ENCODE peak calls at places on chromosomes 1 and 21, in five cellular contexts. K is fibroblast of pulmonary artery, D is AG09309, A is heart left ventricle, S is AG04450. T is an unnamed sample.

GRCh38 chr1:24513691-24514090 is 11.1 kb downstream of the RCAN3 start:
- DNase-seq in K (no peak), D (no peak), S (no peak), A (no peak), T (no peak)

GRCh38 chr1:203675596-203676347 is 49.1 kb downstream of the ATP2B4 start:
- DNase-seq in K (no peak), S (no peak), D (no peak), A (no peak), T (no peak)

GRCh38 chr1:27659497-27660299 is 12.3 kb downstream of the IFI6 start:
- DNase-seq in A (peak), S (no peak), K (peak), D (no peak), T (no peak)

GRCh38 chr1:85579619-85580018 is 942 bp upstream of the CCN1 start:
- DNase-seq in D (no peak), K (peak), A (peak), S (peak), T (peak)

GRCh38 chr1:1283821-1284220 is 3.6 kb downstream of the SCNN1D start:
- DNase-seq in S (no peak), D (no peak), A (peak), K (no peak), T (no peak)

GRCh38 chr1:18831656-18832055 is 27.8 kb downstream of the TAS1R2 start:
- DNase-seq in K (no peak), S (no peak), A (no peak), D (no peak), T (no peak)

GRCh38 chr1:240091614-240092300 is at the start of gene FMN2:
- DNase-seq in K (no peak), S (no peak), D (no peak), A (no peak), T (no peak)

GRCh38 chr1:84363622-84364021 is 34.7 kb upstream of the DNASE2B start:
- DNase-seq in D (no peak), S (no peak), A (no peak), K (no peak), T (no peak)

GRCh38 chr1:170213598-170213997 is 67.8 kb downstream of the NTMT2 start:
- DNase-seq in S (no peak), D (no peak), A (peak), K (no peak), T (no peak)

GRCh38 chr1:1318131-1318652 is 6.3 kb downstream of the INTS11 start:
- DNase-seq in A (peak), S (peak), D (peak), K (peak), T (peak)

GRCh38 chr1:95435611-95436010 is 201.6 kb downstream of the RWDD3 start:
- DNase-seq in D (no peak), S (no peak), K (no peak), A (no peak), T (no peak)

GRCh38 chr1:245306628-245307410 is 152.0 kb downstream of the KIF26B start:
- DNase-seq in D (no peak), A (no peak), K (no peak), S (no peak), T (no peak)

GRCh38 chr1:115829947-115830346 is 11.0 kb downstream of the NHLH2 start:
- DNase-seq in A (no peak), K (no peak), S (no peak), D (no peak), T (no peak)

GRCh38 chr1:47709302-47710074 is 271.6 kb downstream of the FOXD2 start:
- DNase-seq in D (no peak), A (peak), K (no peak), S (no peak), T (no peak)
- H3K4me3 ChIP-seq in D (peak), A (peak), K (peak), S (peak), T (peak)

GRCh38 chr1:92739669-92740524 is 45.0 kb downstream of the EVI5 start:
- DNase-seq in D (no peak), K (no peak), S (no peak), A (no peak), T (no peak)

DNA sequence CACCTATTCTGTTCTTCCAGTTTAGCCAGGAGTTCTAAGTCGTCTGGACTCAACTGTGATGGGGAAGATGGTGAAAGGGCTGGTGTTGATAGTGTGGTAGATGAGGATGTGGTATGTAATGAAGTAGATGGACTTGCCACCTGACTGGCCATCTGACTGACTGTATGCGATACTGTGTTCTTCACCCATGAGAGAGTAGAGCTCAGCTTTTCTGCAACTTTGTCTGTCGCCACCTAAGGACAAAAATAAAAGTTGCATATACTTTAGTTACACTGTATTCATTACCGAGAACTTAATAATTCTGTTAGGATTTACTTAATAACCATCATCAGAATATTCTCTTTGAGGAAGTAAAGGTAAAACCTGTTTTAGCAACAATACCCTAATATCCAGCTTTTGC is 48.5 kb downstream of the EVI5 start:
- DNase-seq in K (peak), S (no peak), A (no peak), D (no peak), T (no peak)
- TF ChIP-seq CTCF in K (peak), S (peak), A (peak), D (peak), T (peak)

GRCh38 chr1:219660666-219661463 is 48.0 kb upstream of the ZC3H11B start:
- DNase-seq in D (peak), A (peak), S (peak), K (peak), T (peak)
- H3K4me3 ChIP-seq in D (no peak), A (no peak), S (peak), K (peak), T (no peak)

DNA sequence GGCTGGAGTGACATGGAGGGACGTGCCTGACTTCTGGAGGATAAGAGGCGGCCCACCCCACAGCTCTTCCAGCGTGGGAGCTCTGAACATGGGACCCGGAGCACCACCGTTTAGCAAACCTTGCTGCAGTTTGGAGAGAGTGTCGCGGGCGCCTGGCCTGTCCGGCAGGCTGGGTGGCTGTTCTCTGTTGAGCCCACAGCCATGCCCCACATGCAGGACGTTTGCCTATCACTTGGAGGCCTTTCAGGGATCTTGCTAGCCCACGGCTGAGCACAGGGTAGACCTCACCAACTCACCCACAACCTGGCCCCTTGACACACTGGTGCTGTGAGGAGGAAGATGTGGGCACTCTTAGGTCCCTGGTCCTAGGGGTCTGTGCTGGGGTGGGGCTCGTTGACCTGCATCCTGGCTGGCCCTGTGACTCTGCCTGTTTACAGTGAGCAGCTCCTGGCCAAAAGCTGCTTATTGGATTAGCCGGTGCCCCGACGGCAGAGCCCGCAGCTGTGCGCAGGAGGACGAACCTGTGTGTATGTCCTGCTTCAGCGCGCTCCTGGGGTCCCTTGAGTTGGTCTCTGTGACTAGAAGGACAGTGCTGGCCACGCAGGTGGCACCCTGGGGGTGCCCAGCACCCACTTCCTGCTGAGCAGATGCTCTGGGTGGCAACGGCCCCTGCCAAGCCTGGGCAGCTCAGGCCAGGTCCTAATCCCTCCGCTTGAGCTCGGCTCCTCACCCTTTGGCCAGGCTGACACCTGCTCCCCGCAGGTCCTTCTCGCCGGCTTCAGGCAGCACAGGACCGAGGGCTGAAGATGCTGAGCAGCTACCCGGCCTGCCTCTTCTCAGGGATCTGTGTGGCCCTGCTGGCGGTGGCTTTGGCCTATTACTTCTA is 72.4 kb upstream of the TRAPPC10 start:
- DNase-seq in K (no peak), A (no peak), S (no peak), D (no peak), T (no peak)
- TF ChIP-seq CTCF in K (no peak), A (peak), S (no peak), D (no peak), T (no peak)

GRCh38 chr1:25620701-25621350 is 4.2 kb downstream of the MAN1C1 start:
- DNase-seq in S (no peak), K (no peak), D (no peak), A (no peak), T (no peak)
- H3K4me3 ChIP-seq in S (no peak), K (no peak), D (no peak), A (no peak), T (no peak)

DNA sequence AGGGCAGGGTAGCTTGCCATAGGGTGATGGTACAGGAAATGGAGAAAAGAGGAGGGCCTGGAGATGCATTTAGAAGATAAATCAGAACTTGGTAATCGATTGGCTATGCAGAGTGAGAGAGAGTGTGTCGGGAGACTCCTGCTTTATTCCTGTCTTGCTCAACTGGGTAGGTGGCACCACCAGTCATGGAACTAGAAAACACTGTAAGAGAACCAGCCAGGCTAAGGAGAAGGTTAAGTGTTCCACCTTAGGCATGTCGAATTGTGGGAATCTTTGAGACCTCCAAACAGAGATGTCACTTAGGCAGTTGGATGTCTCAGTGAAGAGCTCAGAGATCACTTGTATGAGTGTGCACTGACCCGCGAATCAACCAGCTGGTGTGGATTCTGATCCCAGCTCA is 28.7 kb upstream of the RD3 start:
- DNase-seq in S (no peak), D (no peak), A (no peak), K (no peak), T (no peak)
- TF ChIP-seq CTCF in S (peak), D (peak), A (no peak), K (peak), T (no peak)

GRCh38 chr1:184504695-184505338 is 118.0 kb downstream of the C1orf21 start:
- DNase-seq in A (no peak), D (no peak), K (no peak), S (no peak), T (no peak)
- H3K4me3 ChIP-seq in A (no peak), D (no peak), K (no peak), S (no peak), T (no peak)

GRCh38 chr1:231026576-231026975 is 13.5 kb downstream of the FAM89A start:
- DNase-seq in K (no peak), S (no peak), D (no peak), A (no peak), T (no peak)

GRCh38 chr1:231029841-231030240 is 10.2 kb downstream of the FAM89A start:
- DNase-seq in K (no peak), D (no peak), A (no peak), S (no peak), T (no peak)

GRCh38 chr1:231028676-231029075 is 11.4 kb downstream of the FAM89A start:
- DNase-seq in A (peak), D (no peak), S (no peak), K (no peak), T (no peak)

GRCh38 chr1:231027971-231028370 is 12.1 kb downstream of the FAM89A start:
- DNase-seq in A (no peak), D (no peak), K (no peak), S (no peak), T (no peak)

DNA sequence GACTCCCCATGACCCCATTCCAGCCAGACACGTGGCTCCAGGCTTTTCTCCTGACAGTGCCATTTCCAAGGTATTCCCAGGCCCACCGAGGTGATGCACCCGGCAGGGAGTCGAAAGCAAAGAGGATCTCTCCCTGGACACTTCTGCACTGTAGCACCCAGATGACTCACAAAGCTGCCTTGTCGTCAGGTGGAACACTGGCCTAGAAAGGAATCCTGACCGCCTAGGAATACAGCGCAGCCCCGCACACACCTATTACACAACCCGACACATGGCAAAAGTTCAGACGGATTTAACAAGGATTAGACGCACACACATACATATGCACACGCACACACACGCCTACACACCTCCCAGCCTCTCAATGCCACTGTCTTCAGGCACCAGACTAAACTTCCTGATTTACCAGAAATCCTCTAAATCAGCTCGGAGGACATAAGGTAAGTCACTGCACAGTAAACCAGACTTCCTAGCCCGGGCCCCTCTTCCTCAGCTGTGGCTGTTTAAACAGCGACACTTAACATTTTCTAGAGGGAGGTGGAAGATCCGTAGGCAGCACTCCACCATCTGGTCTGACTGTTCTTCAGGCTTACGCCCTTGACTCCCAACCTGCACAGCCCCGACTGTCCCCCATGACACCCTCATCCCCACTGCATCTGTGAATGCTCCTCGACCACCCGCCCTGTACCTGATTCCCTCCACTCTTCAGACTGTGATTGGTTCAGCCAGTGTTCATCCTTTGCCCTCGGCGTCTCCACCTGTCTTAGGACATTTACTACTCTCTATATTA is 12.7 kb downstream of the FAM89A start:
- DNase-seq in S (no peak), K (no peak), A (no peak), D (no peak), T (no peak)
- TF ChIP-seq CTCF in S (no peak), K (no peak), A (no peak), D (no peak), T (no peak)